ENCODE peak calls at places on chromosomes 6 and 20, in nine cellular contexts. L is GM23248, K is GM23338, R is SK-N-SH, N is neural progenitor cell, J is MM.1S, T is hepatocyte, W is HCT116, U is OCI-LY7. S is an unnamed sample.
A peak's percentile ranks its signal among the peaks of the same experiment; 100 is the strongest.

GRCh38 chr6:142537612-142538478 is 236.0 kb downstream of the ADGRG6 start:
- DNase-seq in T (no peak), R (no peak), K (peak; percentile 76), L (peak; percentile 70), U (peak; percentile 29), W (peak; percentile 34), N (no peak), J (no peak), S (peak; percentile 52)

GRCh38 chr6:105161411-105161810 is 18.4 kb downstream of the POPDC3 start:
- DNase-seq in R (no peak), W (no peak), T (no peak), L (no peak), K (no peak), N (no peak), J (no peak), U (no peak), S (no peak)

GRCh38 chr6:28661097-28661713 is 135.5 kb downstream of the GPX5 start:
- DNase-seq in R (no peak), J (no peak), T (no peak), N (no peak), K (no peak), W (no peak), L (no peak), U (no peak), S (no peak)

GRCh38 chr6:112337209-112337638 is 9.9 kb upstream of the RFPL4B start:
- DNase-seq in T (peak; percentile 86), U (peak; percentile 5), N (peak; percentile 88), K (peak; percentile 81), L (peak; percentile 96), W (peak; percentile 43), R (peak; percentile 84), J (no peak), S (peak; percentile 72)

GRCh38 chr6:125910518-125910917 is 46.1 kb upstream of the HINT3 start:
- DNase-seq in N (no peak), U (no peak), J (no peak), K (no peak), R (no peak), L (peak; percentile 67), T (no peak), W (no peak), S (peak; percentile 11)

GRCh38 chr6:3762359-3762758 is 10.8 kb upstream of the PXDC1 start:
- DNase-seq in U (no peak), J (no peak), W (no peak), N (no peak), R (no peak), T (no peak), L (no peak), K (no peak), S (no peak)

GRCh38 chr6:112927641-112928040 is 580.5 kb downstream of the RFPL4B start:
- DNase-seq in U (no peak), R (no peak), L (peak; percentile 54), K (no peak), T (no peak), N (no peak), J (no peak), W (no peak), S (no peak)

GRCh38 chr20:43538855-43539700 is 19.7 kb upstream of the SGK2 start:
- DNase-seq in T (no peak), R (no peak), J (no peak), N (no peak), W (no peak), U (no peak), L (peak; percentile 33), K (no peak), S (no peak)

GRCh38 chr20:60352580-60352979 is 394.4 kb downstream of the CDH26 start:
- DNase-seq in R (no peak), N (no peak), T (no peak), U (no peak), L (no peak), W (no peak), K (no peak), J (no peak), S (no peak)

DNA sequence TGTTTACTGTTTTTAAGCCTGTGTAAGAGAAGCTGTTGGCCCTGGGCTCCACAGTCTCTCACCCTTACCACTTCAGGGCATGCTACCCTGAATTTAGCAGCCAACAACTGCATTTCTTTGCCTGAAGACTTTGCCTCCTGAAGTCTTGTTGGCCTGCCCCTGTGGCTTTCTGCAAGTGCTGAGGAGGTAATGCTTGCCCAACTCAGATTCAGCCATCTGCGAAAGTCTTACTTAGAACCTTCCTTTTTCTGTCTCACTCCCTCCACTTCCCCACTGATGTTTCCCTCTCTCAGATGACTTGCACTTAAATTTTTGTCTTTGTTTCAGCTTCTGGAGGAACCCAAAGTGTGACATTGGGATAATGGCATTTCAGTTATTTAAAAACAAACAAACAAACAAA is 11.8 kb upstream of the IBTK start:
- DNase-seq in K (no peak), U (no peak), T (no peak), L (no peak), R (no peak), J (no peak), N (no peak), W (no peak), S (no peak)
- H2AFZ ChIP-seq in K (peak overlapping the region; percentile 92), U (no peak overlapping the region), T (no peak overlapping the region), L (no peak overlapping the region), R (peak overlapping the region; percentile 38), J (no peak overlapping the region), N (no peak overlapping the region), W (no peak overlapping the region), S (no peak overlapping the region)

GRCh38 chr20:32429745-32430360 is 71.7 kb downstream of the ASXL1 start:
- DNase-seq in K (no peak), N (no peak), L (no peak), R (peak; percentile 7), J (no peak), T (no peak), U (no peak), W (no peak), S (no peak)

GRCh38 chr20:32432277-32432676 is 74.1 kb downstream of the ASXL1 start:
- DNase-seq in K (no peak), W (no peak), J (no peak), R (peak; percentile 5), U (no peak), N (no peak), L (no peak), T (no peak), S (no peak)

GRCh38 chr20:32433311-32434021 is 75.3 kb downstream of the ASXL1 start:
- DNase-seq in R (peak; percentile 21), W (no peak), U (no peak), J (no peak), N (no peak), L (no peak), T (peak; percentile 6), K (no peak), S (no peak)

GRCh38 chr20:32429343-32429742 is 71.2 kb downstream of the ASXL1 start:
- DNase-seq in W (no peak), L (no peak), T (no peak), J (no peak), K (no peak), N (no peak), U (no peak), R (no peak), S (no peak)

DNA sequence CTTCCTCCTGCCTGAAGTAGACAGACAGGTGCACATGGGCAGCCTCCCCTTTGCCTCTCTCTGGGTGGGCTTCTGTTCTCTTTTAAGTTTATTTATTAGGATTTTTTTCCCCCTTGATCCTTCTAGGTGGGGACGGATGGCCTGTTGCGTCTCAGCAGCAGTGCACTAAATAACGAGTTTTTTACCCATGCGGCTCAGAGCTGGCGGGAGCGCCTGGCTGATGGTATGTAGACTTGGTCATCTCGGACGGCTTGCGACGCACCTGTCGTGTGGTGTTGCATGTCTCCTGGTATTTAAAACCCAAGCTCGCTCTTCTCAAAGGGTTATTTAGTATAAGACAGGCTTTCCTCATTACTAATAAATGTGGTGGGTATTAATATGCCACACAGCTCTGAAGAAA is 73.3 kb downstream of the ASXL1 start:
- DNase-seq in J (no peak), T (no peak), N (no peak), L (no peak), K (no peak), U (no peak), W (no peak), R (no peak), S (no peak)
- TF ChIP-seq EZH2phosphoT487 in J (no peak), T (no peak), N (no peak), L (no peak), K (no peak), U (no peak), W (no peak), R (no peak), S (no peak)

DNA sequence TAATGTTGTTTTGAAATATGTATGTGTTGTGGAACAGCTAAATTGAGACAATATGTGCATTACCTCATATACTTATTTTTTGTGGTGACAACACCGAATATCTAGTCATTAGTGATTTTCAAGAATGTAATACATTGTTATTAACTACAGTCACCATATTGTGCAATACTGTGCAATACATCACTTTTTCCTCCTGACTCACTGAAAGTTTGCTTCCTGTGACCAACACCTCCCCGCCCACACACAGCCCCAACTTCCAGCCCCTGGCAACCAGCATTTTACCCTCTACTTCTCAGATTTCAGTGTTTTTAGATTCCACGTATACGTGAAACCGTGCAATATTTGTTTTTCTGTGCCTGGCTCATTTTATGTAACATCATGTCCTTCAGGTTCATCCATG is 627.9 kb downstream of the PRKN start:
- DNase-seq in W (peak; percentile 81), U (no peak), T (peak; percentile 15), L (peak; percentile 98), R (no peak), J (no peak), K (no peak), N (no peak), S (peak; percentile 55)
- H2AFZ ChIP-seq in W (peak overlapping the region; percentile 55), U (no peak overlapping the region), T (no peak overlapping the region), L (peak overlapping the region; percentile 22), R (no peak overlapping the region), J (no peak overlapping the region), K (no peak overlapping the region), N (no peak overlapping the region), S (no peak overlapping the region)

GRCh38 chr20:719068-719467 is 43.5 kb upstream of the SCRT2 start:
- DNase-seq in R (no peak), W (no peak), L (no peak), K (no peak), N (no peak), U (no peak), T (no peak), J (no peak), S (no peak)

GRCh38 chr20:722822-723644 is 45.3 kb downstream of the SLC52A3 start:
- DNase-seq in R (no peak), T (no peak), W (no peak), K (no peak), U (no peak), J (no peak), N (no peak), L (no peak), S (no peak)

GRCh38 chr20:719816-720215 is 44.2 kb upstream of the SCRT2 start:
- DNase-seq in L (no peak), T (no peak), N (no peak), K (no peak), J (no peak), W (no peak), U (no peak), R (no peak), S (no peak)

GRCh38 chr20:723756-724155 is 44.5 kb downstream of the SLC52A3 start:
- DNase-seq in T (no peak), J (no peak), K (peak; percentile 58), R (no peak), W (no peak), U (no peak), L (no peak), N (no peak), S (peak; percentile 27)

DNA sequence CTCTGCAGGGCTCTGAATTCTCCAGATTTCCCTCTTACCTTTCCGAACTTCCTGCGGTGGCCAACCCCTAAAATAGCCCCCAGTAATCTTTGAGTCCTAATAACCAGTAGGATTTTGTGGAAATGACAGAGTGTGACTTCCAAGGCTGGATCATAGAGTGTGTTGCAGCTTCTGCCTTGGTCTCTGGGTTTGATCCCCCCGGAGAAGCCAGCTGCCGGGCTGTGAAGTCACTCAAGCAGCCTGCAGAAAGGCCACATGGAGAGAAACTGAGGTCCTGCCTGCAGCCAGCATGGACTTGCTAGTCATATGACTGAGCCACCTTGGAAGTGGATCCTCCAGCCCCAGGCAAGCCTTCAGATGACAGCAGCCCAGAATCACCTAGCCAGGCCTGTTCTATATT is 46.3 kb upstream of the SCRT2 start:
- DNase-seq in N (no peak), L (no peak), T (no peak), U (no peak), J (no peak), W (no peak), K (no peak), R (no peak), S (no peak)
- TF ChIP-seq EZH2phosphoT487 in N (no peak), L (no peak), T (no peak), U (no peak), J (no peak), W (no peak), K (no peak), R (no peak), S (no peak)